ENCODE peak calls at places on chromosome 10, in eight cellular contexts. L is thoracic aorta, N is PC-3, H is BJ, G is LNCaP clone FGC, M is left ventricle myocardium inferior, V is kidney epithelial cell, B is astrocyte of the spinal cord. R is an unnamed sample.

GRCh38 chr10:117411440-117412428 is 36.5 kb upstream of the PDZD8 start:
- DNase-seq in L (no peak), N (no peak), H (no peak), G (no peak), M (no peak), V (no peak), B (no peak), R (no peak)

GRCh38 chr10:28190192-28190591 is 112.7 kb downstream of the MPP7 start:
- DNase-seq in L (no peak), N (no peak), H (no peak), G (no peak), M (no peak), V (no peak), B (no peak), R (no peak)

GRCh38 chr10:112750427-112751167 is 199.4 kb upstream of the TCF7L2 start:
- DNase-seq in L (no peak), N (no peak), H (no peak), G (no peak), M (no peak), V (no peak), B (no peak), R (no peak)

GRCh38 chr10:112585052-112585451 is 138.0 kb downstream of the VTI1A start:
- DNase-seq in L (peak), N (peak), H (no peak), G (peak), M (no peak), V (no peak), B (peak), R (no peak)

GRCh38 chr10:91185239-91185875 is 35.1 kb upstream of the PCGF5 start:
- DNase-seq in L (peak), N (peak), H (no peak), G (no peak), M (no peak), V (peak), B (peak), R (no peak)

GRCh38 chr10:88386204-88386877 is 196.8 kb downstream of the RNLS start:
- DNase-seq in L (no peak), N (no peak), H (no peak), G (no peak), M (no peak), V (no peak), B (peak), R (peak)

GRCh38 chr10:115005771-115006170 is 67.8 kb downstream of the TRUB1 start:
- DNase-seq in L (no peak), N (no peak), H (no peak), G (no peak), M (no peak), V (no peak), B (no peak), R (no peak)

GRCh38 chr10:76285012-76285411 is 853.6 kb downstream of the LRMDA start:
- DNase-seq in L (no peak), N (peak), H (peak), G (no peak), M (no peak), V (no peak), B (peak), R (no peak)

GRCh38 chr10:71767420-71768035 is 5.8 kb downstream of the VSIR start:
- DNase-seq in L (no peak), N (peak), H (peak), G (no peak), M (peak), V (no peak), B (peak), R (no peak)

GRCh38 chr10:72702868-72703581 is 11.1 kb downstream of the MCU start:
- DNase-seq in L (no peak), N (no peak), H (no peak), G (no peak), M (no peak), V (no peak), B (no peak), R (no peak)

GRCh38 chr10:80540136-80540535 is 2.4 kb downstream of the SH2D4B start:
- DNase-seq in L (no peak), N (no peak), H (no peak), G (no peak), M (no peak), V (no peak), B (no peak), R (no peak)

GRCh38 chr10:43071881-43072650 is 4.8 kb upstream of the RET start:
- DNase-seq in L (no peak), N (no peak), H (no peak), G (no peak), M (no peak), V (no peak), B (no peak), R (no peak)

GRCh38 chr10:79017882-79018550 is 50.8 kb upstream of the ZMIZ1 start:
- DNase-seq in L (no peak), N (no peak), H (no peak), G (no peak), M (no peak), V (no peak), B (no peak), R (no peak)

GRCh38 chr10:7956508-7956907 is 98.0 kb upstream of the GATA3 start:
- DNase-seq in L (no peak), N (peak), H (no peak), G (no peak), M (no peak), V (no peak), B (peak), R (no peak)

GRCh38 chr10:62306663-62307062 is 38.0 kb upstream of the RTKN2 start:
- DNase-seq in L (no peak), N (no peak), H (no peak), G (no peak), M (no peak), V (peak), B (no peak), R (peak)

GRCh38 chr10:114526112-114526496 is 121.8 kb upstream of the AFAP1L2 start:
- DNase-seq in L (no peak), N (no peak), H (no peak), G (no peak), M (no peak), V (no peak), B (peak), R (no peak)

GRCh38 chr10:45545150-45545549 is 127.4 kb downstream of the ZFAND4 start:
- DNase-seq in L (no peak), N (no peak), H (no peak), G (no peak), M (no peak), V (no peak), B (no peak), R (no peak)

GRCh38 chr10:104835422-104835821 is 194.3 kb downstream of the SORCS3 start:
- DNase-seq in L (no peak), N (no peak), H (no peak), G (no peak), M (no peak), V (no peak), B (no peak), R (no peak)

GRCh38 chr10:96695366-96695765 is 24.9 kb downstream of the PIK3AP1 start:
- DNase-seq in L (no peak), N (no peak), H (no peak), G (no peak), M (no peak), V (no peak), B (no peak), R (no peak)

DNA sequence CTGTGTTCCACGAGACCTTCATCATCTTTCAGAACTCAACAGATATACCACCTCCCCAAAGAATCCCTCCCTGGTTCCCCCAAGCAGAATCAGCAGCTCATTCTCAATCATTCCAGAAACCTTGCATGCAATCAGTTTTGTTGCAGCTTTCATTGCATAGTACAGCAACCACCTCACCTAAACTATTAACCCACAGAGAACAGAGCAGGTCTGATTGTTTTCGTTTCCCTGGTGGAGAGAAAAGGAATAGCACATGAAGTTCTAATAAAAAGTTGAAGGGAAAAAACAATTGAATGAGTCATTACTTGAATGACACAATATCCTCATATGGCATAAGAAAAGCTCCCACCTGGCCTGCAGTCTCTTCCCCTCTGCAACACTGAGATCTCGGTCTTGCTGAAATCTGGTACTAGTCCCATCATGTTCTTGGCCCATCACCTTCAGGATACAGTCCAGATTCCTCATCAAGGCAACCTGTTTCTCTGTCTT is 147.1 kb upstream of the GDF10 start:
- DNase-seq in L (no peak), N (peak), H (no peak), G (no peak), M (no peak), V (no peak), B (no peak), R (no peak)
- TF ChIP-seq CTCF in L (peak), N (peak), H (peak), G (peak), M (peak), V (peak), B (peak), R (peak)

GRCh38 chr10:33330543-33331019 is 3.9 kb downstream of the NRP1 start:
- DNase-seq in L (peak), N (peak), H (no peak), G (peak), M (peak), V (no peak), B (peak), R (no peak)

GRCh38 chr10:33331020-33331557 is 3.4 kb downstream of the NRP1 start:
- DNase-seq in L (no peak), N (peak), H (no peak), G (no peak), M (no peak), V (no peak), B (no peak), R (no peak)

GRCh38 chr10:33333260-33334169 is 952 bp downstream of the NRP1 start:
- DNase-seq in L (no peak), N (peak), H (no peak), G (no peak), M (no peak), V (no peak), B (no peak), R (peak)

GRCh38 chr10:33334170-33334838 is at the start of gene NRP1:
- DNase-seq in L (no peak), N (peak), H (no peak), G (no peak), M (peak), V (no peak), B (no peak), R (no peak)

GRCh38 chr10:33332183-33333031 is 2.1 kb downstream of the NRP1 start:
- DNase-seq in L (no peak), N (peak), H (no peak), G (no peak), M (no peak), V (no peak), B (peak), R (no peak)
- H3K4me3 ChIP-seq in L (peak), N (peak), H (peak), G (peak), M (peak), V (peak), B (peak), R (peak)

GRCh38 chr10:103235775-103236174 is 9.9 kb upstream of the RPEL1 start:
- DNase-seq in L (no peak), N (no peak), H (no peak), G (no peak), M (no peak), V (no peak), B (no peak), R (no peak)

GRCh38 chr10:103232772-103233488 is 12.8 kb upstream of the RPEL1 start:
- DNase-seq in L (no peak), N (peak), H (no peak), G (no peak), M (no peak), V (no peak), B (peak), R (no peak)

GRCh38 chr10:103241262-103242011 is 4.2 kb upstream of the RPEL1 start:
- DNase-seq in L (no peak), N (peak), H (no peak), G (peak), M (no peak), V (peak), B (peak), R (peak)

DNA sequence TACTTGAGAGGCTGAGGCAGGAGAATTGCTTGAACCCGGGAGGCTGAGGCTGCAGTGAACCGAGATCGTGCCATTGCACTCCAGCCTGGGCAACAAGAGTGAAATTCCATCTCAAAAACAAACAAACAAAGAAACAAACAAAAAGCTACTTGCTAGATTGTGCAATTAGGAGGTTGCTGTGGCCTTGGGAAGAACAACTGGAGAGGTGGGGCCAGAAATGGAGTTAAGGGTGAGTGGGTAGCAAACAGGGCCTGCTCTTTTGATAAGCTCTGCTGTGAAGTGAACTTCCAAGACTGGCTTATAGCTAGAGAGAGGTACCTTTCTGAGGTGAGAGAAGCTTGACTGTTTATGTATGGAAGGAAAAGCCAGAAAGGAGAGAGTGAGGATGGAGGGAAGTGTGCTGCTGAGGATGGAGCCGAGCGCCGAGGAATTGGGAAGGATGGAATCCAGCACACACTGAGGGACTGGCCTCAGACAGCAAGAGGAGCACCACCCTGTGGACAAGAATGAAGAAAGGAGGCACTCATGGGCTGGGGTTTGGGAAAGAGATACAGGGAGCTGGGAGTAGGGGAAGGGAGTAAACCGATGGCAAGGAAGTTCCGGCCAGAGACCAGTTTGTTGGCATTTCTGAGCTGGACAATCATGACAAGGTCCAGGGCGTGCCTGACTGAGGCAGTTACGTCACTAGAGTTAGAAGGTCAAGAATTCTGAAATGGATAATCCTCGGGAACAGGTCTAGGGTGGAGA is 7.0 kb upstream of the RPEL1 start:
- DNase-seq in L (no peak), N (peak), H (no peak), G (no peak), M (no peak), V (no peak), B (no peak), R (peak)
- TF ChIP-seq CTCF in L (no peak), N (peak), H (peak), G (no peak), M (peak), V (peak), B (no peak), R (peak)

GRCh38 chr10:68597407-68597806 is 37.3 kb downstream of the TET1 start:
- DNase-seq in L (no peak), N (no peak), H (no peak), G (no peak), M (no peak), V (no peak), B (no peak), R (no peak)
- H3K4me3 ChIP-seq in L (no peak), N (no peak), H (no peak), G (no peak), M (no peak), V (no peak), B (no peak), R (no peak)

GRCh38 chr10:32646535-32646934 is 200.6 kb downstream of the CCDC7 start:
- DNase-seq in L (no peak), N (peak), H (no peak), G (no peak), M (no peak), V (no peak), B (no peak), R (no peak)

DNA sequence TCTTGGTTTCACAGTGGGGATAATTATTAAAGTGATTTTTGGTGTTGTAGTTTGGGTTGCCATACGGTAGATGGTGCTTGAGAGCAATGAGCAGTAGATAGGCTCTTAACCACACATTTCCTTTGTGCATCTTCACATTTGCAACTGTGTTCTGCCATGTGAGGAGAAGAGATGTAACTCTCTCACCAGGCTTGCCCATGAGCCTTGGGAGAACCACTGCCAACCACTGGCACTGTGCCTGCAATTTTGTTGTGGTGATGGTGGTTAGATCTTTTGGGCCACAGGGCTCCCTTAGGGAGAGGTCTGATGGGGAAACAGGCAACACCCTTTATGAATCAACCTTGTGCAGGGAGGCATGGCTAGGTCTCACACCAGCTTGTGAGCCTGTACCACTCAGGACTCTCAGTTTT is 204.3 kb downstream of the CCDC7 start:
- DNase-seq in L (no peak), N (peak), H (no peak), G (no peak), M (no peak), V (no peak), B (no peak), R (no peak)
- TF ChIP-seq CTCF in L (no peak), N (no peak), H (no peak), G (no peak), M (no peak), V (no peak), B (no peak), R (no peak)

GRCh38 chr10:126685756-126686155 is 15.3 kb upstream of the C10orf90 start:
- DNase-seq in L (no peak), N (no peak), H (no peak), G (no peak), M (no peak), V (no peak), B (no peak), R (no peak)

GRCh38 chr10:126686271-126686670 is 15.8 kb upstream of the C10orf90 start:
- DNase-seq in L (no peak), N (no peak), H (no peak), G (no peak), M (no peak), V (no peak), B (peak), R (no peak)

GRCh38 chr10:126686732-126687693 is 16.5 kb upstream of the C10orf90 start:
- DNase-seq in L (no peak), N (no peak), H (no peak), G (no peak), M (no peak), V (no peak), B (no peak), R (no peak)

GRCh38 chr10:126684171-126684745 is 13.8 kb upstream of the C10orf90 start:
- DNase-seq in L (no peak), N (peak), H (no peak), G (no peak), M (no peak), V (no peak), B (no peak), R (no peak)

GRCh38 chr10:126683466-126683865 is 13.0 kb upstream of the C10orf90 start:
- DNase-seq in L (no peak), N (no peak), H (no peak), G (no peak), M (no peak), V (no peak), B (no peak), R (no peak)
- H3K4me3 ChIP-seq in L (no peak), N (no peak), H (no peak), G (no peak), M (no peak), V (no peak), B (no peak), R (no peak)

DNA sequence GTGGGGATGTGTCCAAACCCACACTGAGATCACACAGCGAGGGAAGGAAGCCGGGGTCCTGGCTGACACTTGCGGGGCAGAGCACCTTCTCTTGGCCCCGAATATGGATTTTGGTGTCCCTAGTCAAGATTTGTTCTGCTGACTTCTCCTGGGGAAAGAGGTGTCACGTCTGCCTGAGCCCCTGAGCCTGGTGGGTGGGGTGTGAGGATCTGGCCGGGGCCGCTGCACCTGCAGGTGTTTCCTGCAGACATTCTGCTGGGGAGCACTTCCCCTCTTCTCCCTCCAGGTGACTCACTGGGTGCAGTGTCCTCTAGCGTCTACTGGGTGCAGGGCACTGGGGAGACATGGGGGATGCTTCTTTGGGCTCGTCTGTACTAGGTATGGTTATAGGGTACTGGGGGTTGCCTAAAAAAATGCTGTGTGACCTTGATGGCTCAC is 99.2 kb downstream of the GRK5 start:
- DNase-seq in L (no peak), N (peak), H (no peak), G (no peak), M (no peak), V (no peak), B (no peak), R (no peak)
- TF ChIP-seq CTCF in L (no peak), N (peak), H (no peak), G (no peak), M (no peak), V (peak), B (peak), R (peak)

GRCh38 chr10:94549221-94549620 is 3.6 kb downstream of the HELLS start:
- DNase-seq in L (no peak), N (no peak), H (no peak), G (no peak), M (no peak), V (no peak), B (no peak), R (no peak)
- H3K4me3 ChIP-seq in L (no peak), N (no peak), H (no peak), G (no peak), M (no peak), V (no peak), B (no peak), R (no peak)